ENCODE peak calls at places on chromosome 15, in four cellular contexts. One of them, this sample, is unnamed.

GRCh38 chr15:79170256-79170664 is 79.7 kb upstream of the RASGRF1 start:
- DNase-seq in K562: no peak
- DNase-seq in SK-N-SH: peak
- DNase-seq in HepG2: no peak
- DNase-seq in this sample: no peak

GRCh38 chr15:64343841-64344240 is 12.1 kb downstream of the CSNK1G1 start:
- DNase-seq in K562: no peak
- DNase-seq in SK-N-SH: no peak
- DNase-seq in HepG2: no peak
- DNase-seq in this sample: no peak

GRCh38 chr15:79811406-79812405 is 85.1 kb downstream of the MTHFS start:
- DNase-seq in K562: no peak
- DNase-seq in SK-N-SH: peak
- DNase-seq in HepG2: no peak
- DNase-seq in this sample: no peak

GRCh38 chr15:72464251-72464650 is 9.9 kb upstream of the ARIH1 start:
- DNase-seq in K562: no peak
- DNase-seq in SK-N-SH: no peak
- DNase-seq in HepG2: no peak
- DNase-seq in this sample: no peak

GRCh38 chr15:100005013-100005412 is 271.8 kb upstream of the LYSMD4 start:
- DNase-seq in K562: no peak
- DNase-seq in SK-N-SH: peak
- DNase-seq in HepG2: no peak
- DNase-seq in this sample: no peak

GRCh38 chr15:40192942-40193341 is 32.1 kb downstream of the BUB1B start:
- DNase-seq in K562: no peak
- DNase-seq in SK-N-SH: no peak
- DNase-seq in HepG2: no peak
- DNase-seq in this sample: no peak

GRCh38 chr15:95024388-95024787 is 793.0 kb downstream of the MCTP2 start:
- DNase-seq in K562: no peak
- DNase-seq in SK-N-SH: no peak
- DNase-seq in HepG2: no peak
- DNase-seq in this sample: peak

GRCh38 chr15:57565326-57565725 is 26.4 kb upstream of the MYZAP start:
- DNase-seq in K562: no peak
- DNase-seq in SK-N-SH: no peak
- DNase-seq in HepG2: no peak
- DNase-seq in this sample: no peak

GRCh38 chr15:29568840-29569532 is 253.3 kb downstream of the TJP1 start:
- DNase-seq in K562: no peak
- DNase-seq in SK-N-SH: peak
- DNase-seq in HepG2: peak
- DNase-seq in this sample: peak

GRCh38 chr15:89171136-89172072 is 50.0 kb downstream of the RLBP1 start:
- DNase-seq in K562: peak
- DNase-seq in SK-N-SH: peak
- DNase-seq in HepG2: peak
- DNase-seq in this sample: peak

GRCh38 chr15:64247906-64248541 is 85.2 kb upstream of the PPIB start:
- DNase-seq in K562: peak
- DNase-seq in SK-N-SH: peak
- DNase-seq in HepG2: peak
- DNase-seq in this sample: peak

GRCh38 chr15:31831596-31831995 is 198.7 kb upstream of the CHRNA7 start:
- DNase-seq in K562: no peak
- DNase-seq in SK-N-SH: no peak
- DNase-seq in HepG2: no peak
- DNase-seq in this sample: no peak

GRCh38 chr15:85960381-85960780 is 119.3 kb upstream of the AGBL1 start:
- DNase-seq in K562: no peak
- DNase-seq in SK-N-SH: no peak
- DNase-seq in HepG2: no peak
- DNase-seq in this sample: no peak
- TF ChIP-seq ELF1 in K562: no peak
- TF ChIP-seq ELF1 in SK-N-SH: no peak
- TF ChIP-seq ELF1 in HepG2: no peak
- TF ChIP-seq ELF1 in this sample: no peak

GRCh38 chr15:50378776-50379175 is 23.8 kb upstream of the GABPB1 start:
- DNase-seq in K562: no peak
- DNase-seq in SK-N-SH: no peak
- DNase-seq in HepG2: no peak
- DNase-seq in this sample: no peak

GRCh38 chr15:50380089-50380488 is 25.1 kb upstream of the GABPB1 start:
- DNase-seq in K562: no peak
- DNase-seq in SK-N-SH: no peak
- DNase-seq in HepG2: no peak
- DNase-seq in this sample: no peak

GRCh38 chr15:50377867-50378751 is 23.1 kb upstream of the GABPB1 start:
- DNase-seq in K562: no peak
- DNase-seq in SK-N-SH: no peak
- DNase-seq in HepG2: no peak
- DNase-seq in this sample: no peak
- TF ChIP-seq ELF1 in K562: no peak
- TF ChIP-seq ELF1 in SK-N-SH: no peak
- TF ChIP-seq ELF1 in HepG2: no peak
- TF ChIP-seq ELF1 in this sample: no peak

GRCh38 chr15:45242289-45242688 is 9.7 kb upstream of the SLC28A2 start:
- DNase-seq in K562: no peak
- DNase-seq in SK-N-SH: no peak
- DNase-seq in HepG2: no peak
- DNase-seq in this sample: no peak
- TF ChIP-seq ELF1 in K562: no peak
- TF ChIP-seq ELF1 in SK-N-SH: no peak
- TF ChIP-seq ELF1 in HepG2: no peak
- TF ChIP-seq ELF1 in this sample: no peak

GRCh38 chr15:75694241-75695182 is 18.1 kb downstream of the CSPG4 start:
- DNase-seq in K562: peak
- DNase-seq in SK-N-SH: peak
- DNase-seq in HepG2: peak
- DNase-seq in this sample: no peak
- TF ChIP-seq ELF1 in K562: no peak
- TF ChIP-seq ELF1 in SK-N-SH: peak
- TF ChIP-seq ELF1 in HepG2: no peak
- TF ChIP-seq ELF1 in this sample: no peak

DNA sequence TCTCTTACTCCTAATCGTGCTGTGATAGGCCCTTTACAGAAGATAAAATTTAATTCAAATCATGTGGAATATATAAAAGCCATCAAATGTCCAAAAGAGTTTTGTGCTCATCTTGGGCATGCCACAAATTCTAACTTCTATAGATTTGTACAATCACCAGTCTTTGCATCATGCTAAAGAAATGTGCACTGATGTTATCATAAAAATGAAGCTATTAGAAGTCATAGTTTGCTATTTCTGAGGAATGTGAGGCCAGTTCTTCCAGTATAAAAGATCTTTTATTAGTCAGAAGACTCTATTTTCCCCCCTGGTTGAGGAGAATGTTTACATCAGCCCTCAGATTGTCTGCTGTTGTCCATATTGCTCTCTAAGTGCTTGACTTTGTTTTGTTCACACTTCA is 2.1 kb upstream of the ANXA2 start:
- DNase-seq in K562: no peak
- DNase-seq in SK-N-SH: no peak
- DNase-seq in HepG2: no peak
- DNase-seq in this sample: no peak
- TF ChIP-seq ELF1 in K562: no peak
- TF ChIP-seq ELF1 in SK-N-SH: no peak
- TF ChIP-seq ELF1 in HepG2: no peak
- TF ChIP-seq ELF1 in this sample: no peak

GRCh38 chr15:68149059-68149458 is 56.1 kb downstream of the CALML4 start:
- DNase-seq in K562: no peak
- DNase-seq in SK-N-SH: no peak
- DNase-seq in HepG2: no peak
- DNase-seq in this sample: no peak

GRCh38 chr15:68151277-68151676 is 53.9 kb downstream of the CALML4 start:
- DNase-seq in K562: no peak
- DNase-seq in SK-N-SH: no peak
- DNase-seq in HepG2: no peak
- DNase-seq in this sample: no peak

GRCh38 chr15:68150186-68150585 is 54.9 kb downstream of the CALML4 start:
- DNase-seq in K562: no peak
- DNase-seq in SK-N-SH: no peak
- DNase-seq in HepG2: no peak
- DNase-seq in this sample: no peak

GRCh38 chr15:68154923-68155559 is 50.1 kb downstream of the CALML4 start:
- DNase-seq in K562: no peak
- DNase-seq in SK-N-SH: peak
- DNase-seq in HepG2: peak
- DNase-seq in this sample: peak

GRCh38 chr15:68152342-68152741 is 52.8 kb downstream of the CALML4 start:
- DNase-seq in K562: no peak
- DNase-seq in SK-N-SH: no peak
- DNase-seq in HepG2: no peak
- DNase-seq in this sample: no peak
- TF ChIP-seq ELF1 in K562: no peak
- TF ChIP-seq ELF1 in SK-N-SH: no peak
- TF ChIP-seq ELF1 in HepG2: no peak
- TF ChIP-seq ELF1 in this sample: no peak

DNA sequence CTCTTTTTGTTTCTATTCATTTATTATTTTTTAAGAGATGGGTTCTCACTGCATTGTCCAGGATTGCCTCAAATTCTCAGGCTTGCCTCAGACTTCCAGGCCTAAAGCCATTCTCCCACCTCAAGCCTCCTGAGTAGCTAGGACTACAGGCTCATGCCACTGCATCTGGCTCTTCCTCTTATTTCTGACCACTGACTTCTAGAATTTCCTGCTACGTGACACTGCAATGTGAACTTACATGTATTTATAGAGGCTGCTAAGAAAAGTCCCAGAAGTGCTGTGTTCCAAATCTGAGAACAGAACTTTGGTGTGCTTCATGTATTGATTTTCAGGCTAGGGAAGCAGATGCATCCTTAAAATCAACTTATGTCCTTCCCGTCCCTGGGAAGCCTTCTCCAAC is 407.4 kb downstream of the RSL24D1 start:
- DNase-seq in K562: no peak
- DNase-seq in SK-N-SH: no peak
- DNase-seq in HepG2: no peak
- DNase-seq in this sample: no peak
- TF ChIP-seq ELF1 in K562: no peak
- TF ChIP-seq ELF1 in SK-N-SH: no peak
- TF ChIP-seq ELF1 in HepG2: no peak
- TF ChIP-seq ELF1 in this sample: no peak